ENCODE peak calls at places on chromosomes 11 and 22, in five cellular contexts. O is tibial nerve, A is ovary, P is uterus, L is AG04450. B is an unnamed sample.

GRCh38 chr11:34837246-34837856 is 78.8 kb downstream of the APIP start:
- DNase-seq in O (no peak), A (no peak), P (no peak), L (no peak), B (no peak)

GRCh38 chr22:36884314-36885158 is 23.7 kb downstream of the NCF4 start:
- DNase-seq in O (no peak), A (no peak), P (no peak), L (no peak), B (no peak)

GRCh38 chr22:41369089-41369745 is 12.5 kb upstream of the TEF start:
- DNase-seq in O (no peak), A (peak; percentile 46), P (no peak), L (no peak), B (no peak)

GRCh38 chr11:80798189-80798588 is 1357.4 kb upstream of the TENM4 start:
- DNase-seq in O (no peak), A (no peak), P (no peak), L (no peak), B (no peak)

GRCh38 chr11:69362315-69362714 is 68.4 kb downstream of the MYEOV start:
- DNase-seq in O (no peak), A (no peak), P (no peak), L (no peak), B (no peak)

GRCh38 chr11:66868726-66869291 is 11.9 kb downstream of the LRFN4 start:
- DNase-seq in O (no peak), A (no peak), P (no peak), L (no peak), B (no peak)

GRCh38 chr22:22767876-22768602 is 119.6 kb upstream of the IGLL5 start:
- DNase-seq in O (no peak), A (no peak), P (no peak), L (no peak), B (no peak)

GRCh38 chr22:48267681-48268080 is 1505.2 kb downstream of the TBC1D22A start:
- DNase-seq in O (no peak), A (no peak), P (no peak), L (no peak), B (no peak)

GRCh38 chr11:76212086-76213035 is 6.1 kb upstream of the WNT11 start:
- DNase-seq in O (no peak), A (no peak), P (no peak), L (no peak), B (no peak)

GRCh38 chr22:38974170-38974825 is 7.8 kb upstream of the APOBEC3B start:
- DNase-seq in O (no peak), A (no peak), P (no peak), L (no peak), B (no peak)

GRCh38 chr11:95345651-95346050 is 114.6 kb upstream of the SESN3 start:
- DNase-seq in O (no peak), A (no peak), P (no peak), L (no peak), B (no peak)

GRCh38 chr11:110795124-110795624 is 82.9 kb upstream of the ARHGAP20 start:
- DNase-seq in O (no peak), A (no peak), P (no peak), L (no peak), B (no peak)

GRCh38 chr11:2325719-2326118 is 23.9 kb downstream of the TSPAN32 start:
- DNase-seq in O (no peak), A (no peak), P (no peak), L (no peak), B (no peak)

GRCh38 chr11:130103296-130103814 is 33.7 kb downstream of the APLP2 start:
- DNase-seq in O (peak; percentile 33), A (no peak), P (no peak), L (peak; percentile 79), B (no peak)

GRCh38 chr11:67053896-67054850 is 2.5 kb upstream of the RHOD start:
- DNase-seq in O (peak; percentile 46), A (peak; percentile 58), P (peak; percentile 28), L (no peak), B (no peak)

GRCh38 chr22:24599514-24599913 is 3.5 kb upstream of the GGT1 start:
- DNase-seq in O (no peak), A (no peak), P (no peak), L (no peak), B (no peak)

GRCh38 chr11:101586965-101587364 is 3.2 kb upstream of the TRPC6 start:
- DNase-seq in O (no peak), A (no peak), P (no peak), L (no peak), B (no peak)

GRCh38 chr11:75996523-75997272 is 181.7 kb downstream of the UVRAG start:
- DNase-seq in O (no peak), A (no peak), P (no peak), L (no peak), B (no peak)

GRCh38 chr22:30191049-30191701 is 55.4 kb downstream of the LIF start:
- DNase-seq in O (no peak), A (no peak), P (no peak), L (no peak), B (no peak)

GRCh38 chr11:11865449-11865848 is 23.7 kb downstream of the USP47 start:
- DNase-seq in O (no peak), A (no peak), P (no peak), L (no peak), B (no peak)

GRCh38 chr11:112852141-112852853 is 108.9 kb upstream of the NCAM1 start:
- DNase-seq in O (no peak), A (no peak), P (no peak), L (no peak), B (peak; percentile 62)

GRCh38 chr22:40241200-40241763 is 63.6 kb downstream of the TNRC6B start:
- DNase-seq in O (no peak), A (no peak), P (no peak), L (no peak), B (no peak)

GRCh38 chr11:108494182-108494581 is 4.0 kb downstream of the POGLUT3 start:
- DNase-seq in O (no peak), A (no peak), P (no peak), L (no peak), B (no peak)

GRCh38 chr11:72395993-72396392 is 38.3 kb downstream of the CLPB start:
- DNase-seq in O (no peak), A (no peak), P (no peak), L (no peak), B (no peak)

GRCh38 chr11:47078751-47079524 is 97.7 kb downstream of the ARFGAP2 start:
- DNase-seq in O (no peak), A (no peak), P (no peak), L (no peak), B (no peak)

GRCh38 chr22:41780714-41781507 is 19.6 kb upstream of the CCDC134 start:
- DNase-seq in O (peak; percentile 35), A (peak; percentile 34), P (peak; percentile 32), L (no peak), B (no peak)

DNA sequence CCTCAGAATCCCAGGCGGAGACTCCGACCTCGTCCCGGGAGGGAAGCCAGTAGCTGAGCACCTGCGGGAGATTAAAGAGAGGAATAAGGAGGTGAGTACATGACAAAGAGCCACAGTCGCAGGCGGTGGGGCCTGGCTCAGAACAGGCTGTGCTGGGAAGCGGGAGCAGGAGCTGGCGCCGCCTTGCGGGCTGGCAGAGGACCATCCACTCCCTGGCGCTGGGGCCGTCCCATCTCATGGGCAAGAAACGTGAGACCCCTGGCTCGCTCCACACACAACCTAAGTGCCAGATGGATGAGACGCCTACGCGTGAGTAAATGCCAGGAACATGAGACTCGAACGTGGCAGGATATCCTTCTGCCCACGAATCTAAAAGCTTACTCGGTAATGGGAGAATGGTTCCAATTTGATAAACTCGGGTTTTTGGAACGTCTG is 6.3 kb downstream of the CEND1 start:
- DNase-seq in O (peak; percentile 17), A (peak; percentile 69), P (peak; percentile 69), L (peak; percentile 89), B (no peak)
- TF ChIP-seq CTCF in O (peak; percentile 59), A (peak; percentile 42), P (peak; percentile 42), L (peak; percentile 87), B (peak; percentile 52)

GRCh38 chr22:19466126-19466716 is 12.8 kb downstream of the UFD1 start:
- DNase-seq in O (no peak), A (no peak), P (no peak), L (no peak), B (no peak)
- H3K4me3 ChIP-seq in O (no peak overlapping the region), A (no peak overlapping the region), P (no peak overlapping the region), L (no peak overlapping the region), B (no peak overlapping the region)

DNA sequence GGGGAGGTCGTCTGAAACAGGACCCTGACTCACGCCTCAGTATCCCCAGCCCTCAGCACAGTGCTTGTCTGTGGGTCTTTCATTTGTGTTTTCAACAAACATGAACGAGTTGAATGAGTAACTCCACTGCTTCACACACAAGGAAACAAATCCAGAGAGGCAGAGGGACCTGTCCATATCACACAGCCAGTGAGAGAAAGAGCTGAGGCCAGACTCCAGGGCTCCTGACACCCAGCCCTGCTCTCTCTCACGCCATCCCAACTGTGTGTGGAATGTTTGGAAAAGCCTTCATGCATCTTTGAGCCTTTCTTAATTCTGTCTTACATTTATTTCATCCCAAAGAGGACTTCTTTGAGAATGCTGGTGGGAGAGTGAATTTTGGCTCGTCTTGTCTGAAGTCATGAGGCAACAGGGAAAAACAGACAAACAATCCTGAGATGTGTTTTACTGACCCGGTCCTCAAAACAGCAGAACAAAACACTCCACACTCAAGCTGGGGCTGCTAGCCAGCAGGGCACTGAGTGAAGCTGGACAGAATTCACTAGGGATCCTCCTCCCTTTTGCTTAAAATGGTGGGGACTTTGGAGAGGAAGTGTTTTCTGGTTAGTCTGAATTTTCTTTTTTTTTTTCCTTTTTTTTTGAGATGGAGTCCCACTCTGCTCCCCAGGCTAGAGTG is 19.7 kb upstream of the ALG8 start:
- DNase-seq in O (no peak), A (peak; percentile 63), P (peak; percentile 36), L (no peak), B (no peak)
- TF ChIP-seq CTCF in O (no peak), A (no peak), P (no peak), L (no peak), B (no peak)

GRCh38 chr11:128451651-128452470 is 135.5 kb downstream of the ETS1 start:
- DNase-seq in O (peak; percentile 47), A (peak; percentile 52), P (no peak), L (no peak), B (no peak)
- H3K4me3 ChIP-seq in O (peak overlapping the region; percentile 8), A (peak overlapping the region; percentile 22), P (peak overlapping the region; percentile 15), L (peak overlapping the region; percentile 4), B (no peak overlapping the region)